ENCODE peak calls at places on chromosomes 1 and 21, in eight cellular contexts. One of them, this sample, is unnamed. For H3K4me1, the result is how much of the 10 kb centered on the place peaks cover.

GRCh38 chr21:45408811-45409261 is 3.9 kb downstream of the COL18A1 start:
- DNase-seq in colonic mucosa: no peak
- DNase-seq in prostate gland: no peak
- DNase-seq in ascending aorta: no peak
- DNase-seq in fibroblast of lung: no peak
- DNase-seq in stomach: no peak
- DNase-seq in CD8-positive, alpha-beta T cell: no peak
- DNase-seq in mucosa of descending colon: peak
- DNase-seq in this sample: no peak

GRCh38 chr1:236158719-236159118 is 16.4 kb downstream of the GPR137B start:
- DNase-seq in colonic mucosa: no peak
- DNase-seq in prostate gland: no peak
- DNase-seq in ascending aorta: no peak
- DNase-seq in fibroblast of lung: no peak
- DNase-seq in stomach: no peak
- DNase-seq in CD8-positive, alpha-beta T cell: no peak
- DNase-seq in mucosa of descending colon: no peak
- DNase-seq in this sample: no peak

GRCh38 chr1:204461331-204462228 is 33.0 kb downstream of the PIK3C2B start:
- DNase-seq in colonic mucosa: peak
- DNase-seq in prostate gland: no peak
- DNase-seq in ascending aorta: no peak
- DNase-seq in fibroblast of lung: no peak
- DNase-seq in stomach: no peak
- DNase-seq in CD8-positive, alpha-beta T cell: peak
- DNase-seq in mucosa of descending colon: no peak
- DNase-seq in this sample: no peak

GRCh38 chr1:226401407-226402303 is 6.2 kb downstream of the PARP1 start:
- DNase-seq in colonic mucosa: no peak
- DNase-seq in prostate gland: no peak
- DNase-seq in ascending aorta: no peak
- DNase-seq in fibroblast of lung: no peak
- DNase-seq in stomach: no peak
- DNase-seq in CD8-positive, alpha-beta T cell: no peak
- DNase-seq in mucosa of descending colon: no peak
- DNase-seq in this sample: no peak

GRCh38 chr1:147822292-147822691 is 61.9 kb upstream of the GJA5 start:
- DNase-seq in colonic mucosa: no peak
- DNase-seq in prostate gland: no peak
- DNase-seq in ascending aorta: no peak
- DNase-seq in fibroblast of lung: no peak
- DNase-seq in stomach: no peak
- DNase-seq in CD8-positive, alpha-beta T cell: no peak
- DNase-seq in mucosa of descending colon: no peak
- DNase-seq in this sample: no peak

GRCh38 chr21:29085106-29085752 is 11.8 kb upstream of the CCT8 start:
- DNase-seq in colonic mucosa: no peak
- DNase-seq in prostate gland: no peak
- DNase-seq in ascending aorta: no peak
- DNase-seq in fibroblast of lung: no peak
- DNase-seq in stomach: no peak
- DNase-seq in CD8-positive, alpha-beta T cell: no peak
- DNase-seq in mucosa of descending colon: no peak
- DNase-seq in this sample: no peak

GRCh38 chr1:51642739-51643142 is 25.8 kb downstream of the OSBPL9 start:
- DNase-seq in colonic mucosa: no peak
- DNase-seq in prostate gland: peak
- DNase-seq in ascending aorta: no peak
- DNase-seq in fibroblast of lung: peak
- DNase-seq in stomach: no peak
- DNase-seq in CD8-positive, alpha-beta T cell: no peak
- DNase-seq in mucosa of descending colon: no peak
- DNase-seq in this sample: no peak

GRCh38 chr1:152067150-152067549 is 21.7 kb downstream of the TCHHL1 start:
- DNase-seq in colonic mucosa: no peak
- DNase-seq in prostate gland: no peak
- DNase-seq in ascending aorta: no peak
- DNase-seq in fibroblast of lung: no peak
- DNase-seq in stomach: no peak
- DNase-seq in CD8-positive, alpha-beta T cell: no peak
- DNase-seq in mucosa of descending colon: no peak
- DNase-seq in this sample: no peak

GRCh38 chr1:29939086-29939485 is 702.8 kb downstream of the PTPRU start:
- DNase-seq in colonic mucosa: no peak
- DNase-seq in prostate gland: no peak
- DNase-seq in ascending aorta: no peak
- DNase-seq in fibroblast of lung: no peak
- DNase-seq in stomach: no peak
- DNase-seq in CD8-positive, alpha-beta T cell: no peak
- DNase-seq in mucosa of descending colon: no peak
- DNase-seq in this sample: no peak

GRCh38 chr1:10896673-10897072 is 100.2 kb upstream of the CASZ1 start:
- DNase-seq in colonic mucosa: no peak
- DNase-seq in prostate gland: no peak
- DNase-seq in ascending aorta: no peak
- DNase-seq in fibroblast of lung: no peak
- DNase-seq in stomach: no peak
- DNase-seq in CD8-positive, alpha-beta T cell: no peak
- DNase-seq in mucosa of descending colon: no peak
- DNase-seq in this sample: no peak

GRCh38 chr1:87367549-87367948 is 38.9 kb downstream of the LMO4 start:
- DNase-seq in colonic mucosa: no peak
- DNase-seq in prostate gland: no peak
- DNase-seq in ascending aorta: no peak
- DNase-seq in fibroblast of lung: no peak
- DNase-seq in stomach: no peak
- DNase-seq in CD8-positive, alpha-beta T cell: no peak
- DNase-seq in mucosa of descending colon: no peak
- DNase-seq in this sample: no peak

GRCh38 chr1:10195570-10195969 is 14.8 kb upstream of the KIF1B start:
- DNase-seq in colonic mucosa: no peak
- DNase-seq in prostate gland: no peak
- DNase-seq in ascending aorta: no peak
- DNase-seq in fibroblast of lung: no peak
- DNase-seq in stomach: no peak
- DNase-seq in CD8-positive, alpha-beta T cell: no peak
- DNase-seq in mucosa of descending colon: no peak
- DNase-seq in this sample: peak

GRCh38 chr21:44398499-44398898 is 45.1 kb downstream of the TRPM2 start:
- DNase-seq in colonic mucosa: no peak
- DNase-seq in prostate gland: no peak
- DNase-seq in ascending aorta: no peak
- DNase-seq in fibroblast of lung: no peak
- DNase-seq in stomach: no peak
- DNase-seq in CD8-positive, alpha-beta T cell: no peak
- DNase-seq in mucosa of descending colon: no peak
- DNase-seq in this sample: no peak

GRCh38 chr1:159214149-159214760 is 9.6 kb downstream of the ACKR1 start:
- DNase-seq in colonic mucosa: peak
- DNase-seq in prostate gland: no peak
- DNase-seq in ascending aorta: no peak
- DNase-seq in fibroblast of lung: peak
- DNase-seq in stomach: peak
- DNase-seq in CD8-positive, alpha-beta T cell: peak
- DNase-seq in mucosa of descending colon: no peak
- DNase-seq in this sample: peak

GRCh38 chr1:205497351-205497750 is 7.1 kb upstream of the CDK18 start:
- DNase-seq in colonic mucosa: no peak
- DNase-seq in prostate gland: no peak
- DNase-seq in ascending aorta: no peak
- DNase-seq in fibroblast of lung: no peak
- DNase-seq in stomach: peak
- DNase-seq in CD8-positive, alpha-beta T cell: no peak
- DNase-seq in mucosa of descending colon: no peak
- DNase-seq in this sample: no peak

GRCh38 chr1:179175011-179175934 is 54.2 kb downstream of the ABL2 start:
- DNase-seq in colonic mucosa: no peak
- DNase-seq in prostate gland: peak
- DNase-seq in ascending aorta: no peak
- DNase-seq in fibroblast of lung: peak
- DNase-seq in stomach: no peak
- DNase-seq in CD8-positive, alpha-beta T cell: no peak
- DNase-seq in mucosa of descending colon: no peak
- DNase-seq in this sample: no peak

GRCh38 chr1:50829010-50829958 is 130.8 kb downstream of the FAF1 start:
- DNase-seq in colonic mucosa: no peak
- DNase-seq in prostate gland: no peak
- DNase-seq in ascending aorta: no peak
- DNase-seq in fibroblast of lung: no peak
- DNase-seq in stomach: no peak
- DNase-seq in CD8-positive, alpha-beta T cell: no peak
- DNase-seq in mucosa of descending colon: no peak
- DNase-seq in this sample: no peak

GRCh38 chr1:60831780-60832179 is 250.6 kb upstream of the NFIA start:
- DNase-seq in colonic mucosa: no peak
- DNase-seq in prostate gland: no peak
- DNase-seq in ascending aorta: no peak
- DNase-seq in fibroblast of lung: no peak
- DNase-seq in stomach: no peak
- DNase-seq in CD8-positive, alpha-beta T cell: no peak
- DNase-seq in mucosa of descending colon: peak
- DNase-seq in this sample: no peak

GRCh38 chr1:52139817-52140540 is 1.9 kb upstream of the ZFYVE9 start:
- DNase-seq in colonic mucosa: no peak
- DNase-seq in prostate gland: no peak
- DNase-seq in ascending aorta: no peak
- DNase-seq in fibroblast of lung: peak
- DNase-seq in stomach: no peak
- DNase-seq in CD8-positive, alpha-beta T cell: peak
- DNase-seq in mucosa of descending colon: no peak
- DNase-seq in this sample: no peak

DNA sequence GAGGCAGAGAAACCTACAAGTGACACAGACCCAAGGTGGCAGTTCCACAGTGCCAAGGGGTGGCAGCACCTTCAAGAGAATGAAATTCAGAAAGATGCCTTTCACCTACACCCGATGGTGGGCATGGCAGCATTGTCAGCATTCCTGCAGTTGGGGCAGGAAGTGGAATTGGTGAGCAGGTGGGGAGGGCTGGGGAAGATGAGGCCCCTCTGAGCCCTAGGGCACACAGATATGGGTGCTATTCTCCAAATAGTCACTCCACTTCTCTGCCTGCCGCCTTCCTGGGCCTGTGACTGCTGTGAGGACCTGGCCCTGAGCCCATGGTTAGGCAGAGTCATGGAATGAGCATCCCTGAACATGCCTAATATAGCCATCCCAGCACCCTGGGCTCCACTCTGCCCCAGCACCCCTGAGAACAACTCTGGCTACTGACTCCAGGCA is 8.3 kb downstream of the SHISA4 start:
- DNase-seq in colonic mucosa: no peak
- DNase-seq in prostate gland: no peak
- DNase-seq in ascending aorta: peak
- DNase-seq in fibroblast of lung: peak
- DNase-seq in stomach: no peak
- DNase-seq in CD8-positive, alpha-beta T cell: no peak
- DNase-seq in mucosa of descending colon: no peak
- DNase-seq in this sample: no peak
- H3K4me1 ChIP-seq in colonic mucosa: under half
- H3K4me1 ChIP-seq in prostate gland: under half
- H3K4me1 ChIP-seq in ascending aorta: under half
- H3K4me1 ChIP-seq in fibroblast of lung: under half
- H3K4me1 ChIP-seq in stomach: half or more
- H3K4me1 ChIP-seq in CD8-positive, alpha-beta T cell: under half
- H3K4me1 ChIP-seq in mucosa of descending colon: under half
- H3K4me1 ChIP-seq in this sample: under half

DNA sequence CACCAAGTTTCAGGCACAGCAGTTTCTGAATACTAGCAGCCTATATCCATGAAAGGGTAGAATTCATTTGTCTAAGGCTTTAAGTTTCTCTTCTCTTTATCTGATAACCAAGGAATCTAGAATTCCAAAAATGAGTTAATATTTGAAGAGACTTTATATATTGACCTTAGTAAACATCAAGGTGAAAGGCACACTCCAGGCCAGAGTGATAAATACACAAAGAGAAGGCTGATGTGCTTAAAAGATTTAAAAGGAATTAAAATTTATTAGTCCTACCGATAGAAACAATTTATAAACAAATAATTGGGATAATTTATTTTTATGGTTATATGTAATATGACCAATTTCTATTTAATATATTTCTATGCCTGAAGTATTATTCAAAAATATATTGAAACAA is 93.4 kb upstream of the DESI2 start:
- DNase-seq in colonic mucosa: no peak
- DNase-seq in prostate gland: no peak
- DNase-seq in ascending aorta: no peak
- DNase-seq in fibroblast of lung: no peak
- DNase-seq in stomach: no peak
- DNase-seq in CD8-positive, alpha-beta T cell: no peak
- DNase-seq in mucosa of descending colon: no peak
- DNase-seq in this sample: no peak
- TF ChIP-seq CTCF in colonic mucosa: no peak
- TF ChIP-seq CTCF in prostate gland: no peak
- TF ChIP-seq CTCF in ascending aorta: no peak
- TF ChIP-seq CTCF in fibroblast of lung: no peak
- TF ChIP-seq CTCF in stomach: no peak
- TF ChIP-seq CTCF in CD8-positive, alpha-beta T cell: no peak
- TF ChIP-seq CTCF in mucosa of descending colon: no peak
- TF ChIP-seq CTCF in this sample: no peak

GRCh38 chr1:15018767-15019166 is 134.8 kb upstream of the TMEM51 start:
- DNase-seq in colonic mucosa: no peak
- DNase-seq in prostate gland: no peak
- DNase-seq in ascending aorta: no peak
- DNase-seq in fibroblast of lung: no peak
- DNase-seq in stomach: no peak
- DNase-seq in CD8-positive, alpha-beta T cell: no peak
- DNase-seq in mucosa of descending colon: no peak
- DNase-seq in this sample: no peak
- H3K4me3 ChIP-seq in colonic mucosa: no peak
- H3K4me3 ChIP-seq in prostate gland: no peak
- H3K4me3 ChIP-seq in ascending aorta: no peak
- H3K4me3 ChIP-seq in fibroblast of lung: no peak
- H3K4me3 ChIP-seq in stomach: no peak
- H3K4me3 ChIP-seq in CD8-positive, alpha-beta T cell: no peak
- H3K4me3 ChIP-seq in mucosa of descending colon: no peak
- H3K4me3 ChIP-seq in this sample: no peak

GRCh38 chr21:39001341-39001740 is 181.9 kb downstream of the PSMG1 start:
- DNase-seq in colonic mucosa: no peak
- DNase-seq in prostate gland: no peak
- DNase-seq in ascending aorta: no peak
- DNase-seq in fibroblast of lung: no peak
- DNase-seq in stomach: no peak
- DNase-seq in CD8-positive, alpha-beta T cell: no peak
- DNase-seq in mucosa of descending colon: no peak
- DNase-seq in this sample: no peak

GRCh38 chr21:38997756-38998155 is 185.5 kb downstream of the PSMG1 start:
- DNase-seq in colonic mucosa: no peak
- DNase-seq in prostate gland: no peak
- DNase-seq in ascending aorta: no peak
- DNase-seq in fibroblast of lung: no peak
- DNase-seq in stomach: no peak
- DNase-seq in CD8-positive, alpha-beta T cell: no peak
- DNase-seq in mucosa of descending colon: no peak
- DNase-seq in this sample: no peak

GRCh38 chr21:39000496-39000895 is 182.8 kb downstream of the PSMG1 start:
- DNase-seq in colonic mucosa: no peak
- DNase-seq in prostate gland: no peak
- DNase-seq in ascending aorta: no peak
- DNase-seq in fibroblast of lung: no peak
- DNase-seq in stomach: no peak
- DNase-seq in CD8-positive, alpha-beta T cell: no peak
- DNase-seq in mucosa of descending colon: no peak
- DNase-seq in this sample: no peak

GRCh38 chr21:38997051-38997450 is 186.2 kb downstream of the PSMG1 start:
- DNase-seq in colonic mucosa: no peak
- DNase-seq in prostate gland: no peak
- DNase-seq in ascending aorta: no peak
- DNase-seq in fibroblast of lung: no peak
- DNase-seq in stomach: no peak
- DNase-seq in CD8-positive, alpha-beta T cell: no peak
- DNase-seq in mucosa of descending colon: no peak
- DNase-seq in this sample: no peak

GRCh38 chr21:38999148-38999547 is 184.1 kb downstream of the PSMG1 start:
- DNase-seq in colonic mucosa: no peak
- DNase-seq in prostate gland: no peak
- DNase-seq in ascending aorta: no peak
- DNase-seq in fibroblast of lung: no peak
- DNase-seq in stomach: no peak
- DNase-seq in CD8-positive, alpha-beta T cell: no peak
- DNase-seq in mucosa of descending colon: no peak
- DNase-seq in this sample: no peak
- H3K4me1 ChIP-seq in colonic mucosa: under half
- H3K4me1 ChIP-seq in prostate gland: under half
- H3K4me1 ChIP-seq in ascending aorta: under half
- H3K4me1 ChIP-seq in fibroblast of lung: under half
- H3K4me1 ChIP-seq in stomach: under half
- H3K4me1 ChIP-seq in CD8-positive, alpha-beta T cell: under half
- H3K4me1 ChIP-seq in mucosa of descending colon: under half
- H3K4me1 ChIP-seq in this sample: under half